ENCODE peak calls at places on chromosome 7, in six cellular contexts. One of them, this sample, is unnamed.

GRCh38 chr7:130366561-130366960 is 13.7 kb upstream of the CPA1 start:
- DNase-seq in pancreas: no peak
- DNase-seq in hepatocyte: no peak
- DNase-seq in adrenal gland: peak
- DNase-seq in GM06990: no peak
- DNase-seq in H1: no peak
- DNase-seq in this sample: no peak

GRCh38 chr7:137488038-137488437 is 144.5 kb upstream of the PTN start:
- DNase-seq in GM06990: no peak
- DNase-seq in hepatocyte: no peak
- DNase-seq in pancreas: no peak
- DNase-seq in adrenal gland: no peak
- DNase-seq in H1: no peak
- DNase-seq in this sample: no peak

GRCh38 chr7:12612622-12613021 is 42.1 kb downstream of the SCIN start:
- DNase-seq in GM06990: no peak
- DNase-seq in H1: no peak
- DNase-seq in adrenal gland: no peak
- DNase-seq in pancreas: no peak
- DNase-seq in hepatocyte: no peak
- DNase-seq in this sample: no peak

GRCh38 chr7:66261941-66262340 is 56.8 kb downstream of the TPST1 start:
- DNase-seq in adrenal gland: no peak
- DNase-seq in GM06990: no peak
- DNase-seq in hepatocyte: no peak
- DNase-seq in pancreas: no peak
- DNase-seq in H1: no peak
- DNase-seq in this sample: no peak

GRCh38 chr7:77455334-77455733 is 39.2 kb upstream of the GSAP start:
- DNase-seq in H1: no peak
- DNase-seq in GM06990: no peak
- DNase-seq in hepatocyte: no peak
- DNase-seq in adrenal gland: peak
- DNase-seq in pancreas: no peak
- DNase-seq in this sample: no peak

GRCh38 chr7:140552240-140552679 is 73.0 kb upstream of the MKRN1 start:
- DNase-seq in H1: no peak
- DNase-seq in GM06990: no peak
- DNase-seq in adrenal gland: no peak
- DNase-seq in pancreas: no peak
- DNase-seq in hepatocyte: no peak
- DNase-seq in this sample: no peak

GRCh38 chr7:7562736-7563135 is 3.9 kb upstream of the MIOS start:
- DNase-seq in GM06990: no peak
- DNase-seq in H1: no peak
- DNase-seq in hepatocyte: peak
- DNase-seq in adrenal gland: no peak
- DNase-seq in pancreas: no peak
- DNase-seq in this sample: no peak

GRCh38 chr7:19215421-19215820 is 70.2 kb upstream of the FERD3L start:
- DNase-seq in adrenal gland: no peak
- DNase-seq in hepatocyte: peak
- DNase-seq in H1: no peak
- DNase-seq in pancreas: no peak
- DNase-seq in GM06990: no peak
- DNase-seq in this sample: no peak

GRCh38 chr7:27179030-27179429 is 4.9 kb upstream of the HOXA10 start:
- DNase-seq in pancreas: no peak
- DNase-seq in hepatocyte: no peak
- DNase-seq in adrenal gland: no peak
- DNase-seq in H1: no peak
- DNase-seq in GM06990: no peak
- DNase-seq in this sample: no peak

GRCh38 chr7:151396328-151396970 is 13.4 kb downstream of the WDR86 start:
- DNase-seq in pancreas: no peak
- DNase-seq in GM06990: no peak
- DNase-seq in hepatocyte: no peak
- DNase-seq in H1: no peak
- DNase-seq in adrenal gland: no peak
- DNase-seq in this sample: no peak

GRCh38 chr7:27237735-27238334 is 4.8 kb upstream of the EVX1 start:
- DNase-seq in adrenal gland: no peak
- DNase-seq in hepatocyte: no peak
- DNase-seq in pancreas: no peak
- DNase-seq in GM06990: no peak
- DNase-seq in H1: no peak
- DNase-seq in this sample: no peak

GRCh38 chr7:102916426-102916825 is 3.6 kb downstream of the LRRC17 start:
- DNase-seq in pancreas: no peak
- DNase-seq in hepatocyte: no peak
- DNase-seq in adrenal gland: no peak
- DNase-seq in GM06990: no peak
- DNase-seq in H1: no peak
- DNase-seq in this sample: no peak

GRCh38 chr7:33773053-33773452 is 132.3 kb upstream of the BMPER start:
- DNase-seq in pancreas: no peak
- DNase-seq in H1: no peak
- DNase-seq in hepatocyte: no peak
- DNase-seq in adrenal gland: no peak
- DNase-seq in GM06990: no peak
- DNase-seq in this sample: no peak

GRCh38 chr7:66740302-66740979 is at the start of gene RABGEF1:
- DNase-seq in GM06990: peak
- DNase-seq in pancreas: peak
- DNase-seq in H1: peak
- DNase-seq in hepatocyte: peak
- DNase-seq in adrenal gland: peak
- DNase-seq in this sample: peak

DNA sequence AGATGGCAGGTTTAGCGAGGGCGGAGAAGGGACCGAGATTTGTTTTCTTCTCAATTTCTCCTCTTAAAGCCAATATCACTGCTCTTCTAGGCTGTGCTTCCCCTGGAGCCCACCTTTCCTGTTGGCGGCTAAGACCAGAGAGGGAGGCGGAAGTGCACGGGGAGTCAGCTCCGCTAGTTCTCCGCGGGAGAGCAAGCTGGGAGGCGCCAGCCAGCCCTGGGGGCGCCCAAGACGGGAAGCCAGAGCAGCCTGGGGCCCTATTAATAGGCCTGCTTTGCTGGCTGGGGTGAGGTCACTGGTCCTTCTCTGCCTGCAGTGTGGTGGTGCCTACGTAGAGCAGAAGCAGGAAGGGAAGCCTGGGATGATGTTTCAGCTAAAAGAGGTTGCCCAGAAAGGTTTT is 61.6 kb downstream of the LSM5 start:
- DNase-seq in adrenal gland: no peak
- DNase-seq in H1: no peak
- DNase-seq in pancreas: no peak
- DNase-seq in GM06990: no peak
- DNase-seq in hepatocyte: no peak
- DNase-seq in this sample: no peak
- H3K4me3 ChIP-seq in adrenal gland: no peak
- H3K4me3 ChIP-seq in H1: peak
- H3K4me3 ChIP-seq in pancreas: no peak
- H3K4me3 ChIP-seq in GM06990: no peak
- H3K4me3 ChIP-seq in hepatocyte: no peak
- H3K4me3 ChIP-seq in this sample: no peak

GRCh38 chr7:117386125-117386709 is 41.1 kb downstream of the ASZ1 start:
- DNase-seq in H1: no peak
- DNase-seq in adrenal gland: no peak
- DNase-seq in hepatocyte: no peak
- DNase-seq in GM06990: no peak
- DNase-seq in pancreas: no peak
- DNase-seq in this sample: no peak

GRCh38 chr7:117384693-117385092 is 42.6 kb downstream of the ASZ1 start:
- DNase-seq in pancreas: no peak
- DNase-seq in GM06990: no peak
- DNase-seq in hepatocyte: no peak
- DNase-seq in adrenal gland: no peak
- DNase-seq in H1: no peak
- DNase-seq in this sample: no peak

GRCh38 chr7:117381357-117381756 is 45.9 kb downstream of the ASZ1 start:
- DNase-seq in pancreas: no peak
- DNase-seq in GM06990: no peak
- DNase-seq in H1: no peak
- DNase-seq in hepatocyte: no peak
- DNase-seq in adrenal gland: no peak
- DNase-seq in this sample: no peak

GRCh38 chr7:117383826-117384225 is 43.5 kb downstream of the ASZ1 start:
- DNase-seq in pancreas: no peak
- DNase-seq in GM06990: no peak
- DNase-seq in hepatocyte: no peak
- DNase-seq in H1: no peak
- DNase-seq in adrenal gland: no peak
- DNase-seq in this sample: no peak

DNA sequence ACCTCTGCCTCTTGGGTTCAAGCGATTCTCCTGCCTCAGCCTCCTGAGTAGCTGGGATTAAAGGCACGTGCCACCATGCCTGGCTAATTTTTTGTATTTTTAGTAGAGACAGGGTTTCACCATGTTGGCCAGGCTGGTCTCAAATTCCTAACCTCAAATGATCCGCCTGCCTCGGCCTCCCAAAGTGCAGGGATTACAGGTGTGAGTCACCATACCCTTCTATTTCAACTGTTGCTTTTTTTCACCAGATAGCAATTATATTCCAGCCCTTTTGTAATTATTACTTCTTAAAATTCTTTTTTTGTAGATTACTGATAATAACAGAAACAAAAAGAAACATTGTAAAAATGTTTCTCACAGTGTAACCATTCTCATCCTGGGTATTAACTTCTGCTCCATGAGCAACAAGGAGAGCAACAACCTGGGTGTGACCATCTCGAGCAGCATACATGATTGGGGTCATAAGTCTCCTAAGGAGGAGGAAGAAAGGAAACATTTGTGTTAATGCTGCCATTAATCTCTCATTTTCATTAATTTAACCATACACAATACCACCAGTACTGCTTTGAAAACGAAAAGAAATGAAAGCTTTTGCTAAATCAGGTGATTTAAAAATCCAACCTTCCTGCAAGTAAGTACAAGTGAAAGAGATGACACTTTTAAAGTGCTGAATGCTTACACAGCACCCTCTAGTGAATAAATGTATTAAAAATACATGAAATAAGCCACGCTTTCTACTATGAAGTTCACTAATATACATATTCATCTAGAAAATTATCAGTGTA is 41.8 kb downstream of the ASZ1 start:
- DNase-seq in adrenal gland: no peak
- DNase-seq in hepatocyte: peak
- DNase-seq in pancreas: no peak
- DNase-seq in GM06990: no peak
- DNase-seq in H1: no peak
- DNase-seq in this sample: no peak
- TF ChIP-seq CTCF in adrenal gland: peak
- TF ChIP-seq CTCF in hepatocyte: peak
- TF ChIP-seq CTCF in pancreas: no peak
- TF ChIP-seq CTCF in GM06990: no peak
- TF ChIP-seq CTCF in H1: peak
- TF ChIP-seq CTCF in this sample: peak

DNA sequence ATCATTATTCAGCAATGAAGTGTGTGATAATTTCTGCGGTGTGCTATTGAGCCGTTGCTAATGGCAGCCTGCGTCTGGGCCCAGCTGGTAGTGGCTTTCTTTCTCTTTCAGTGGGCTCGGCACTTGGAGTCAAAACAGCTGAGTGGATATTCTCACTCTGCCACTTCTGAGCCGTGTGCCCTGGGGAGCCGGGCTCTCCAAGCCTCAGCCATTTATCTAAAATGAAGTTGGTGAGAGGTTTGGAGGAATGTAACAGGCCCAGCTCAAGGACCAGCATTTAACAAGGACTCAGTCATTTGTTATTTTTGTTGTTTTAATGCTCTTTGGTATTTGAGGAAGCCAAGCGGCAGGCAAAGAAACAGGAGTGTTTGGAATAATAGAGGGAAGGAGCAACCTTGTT is 87.5 kb upstream of the IFRD1 start:
- DNase-seq in H1: no peak
- DNase-seq in pancreas: no peak
- DNase-seq in adrenal gland: no peak
- DNase-seq in GM06990: no peak
- DNase-seq in hepatocyte: no peak
- DNase-seq in this sample: no peak
- H3K4me3 ChIP-seq in H1: no peak
- H3K4me3 ChIP-seq in pancreas: no peak
- H3K4me3 ChIP-seq in adrenal gland: no peak
- H3K4me3 ChIP-seq in GM06990: no peak
- H3K4me3 ChIP-seq in hepatocyte: no peak
- H3K4me3 ChIP-seq in this sample: no peak

GRCh38 chr7:24980695-24981543 is 941 bp upstream of the OSBPL3 start:
- DNase-seq in GM06990: no peak
- DNase-seq in H1: no peak
- DNase-seq in adrenal gland: peak
- DNase-seq in pancreas: peak
- DNase-seq in hepatocyte: peak
- DNase-seq in this sample: no peak
- TF ChIP-seq CTCF in GM06990: peak
- TF ChIP-seq CTCF in H1: no peak
- TF ChIP-seq CTCF in adrenal gland: no peak
- TF ChIP-seq CTCF in pancreas: no peak
- TF ChIP-seq CTCF in hepatocyte: no peak
- TF ChIP-seq CTCF in this sample: peak